ENCODE peak calls at places on chromosome 10, in six cellular contexts. One of them, this sample, is unnamed.
A peak's percentile ranks its signal among the peaks of the same experiment; 100 is the strongest.

GRCh38 chr10:74924251-74924954 is 98.0 kb downstream of the KAT6B start:
- DNase-seq in AG09309: peak; percentile 91
- DNase-seq in fibroblast of villous mesenchyme: peak; percentile 96
- DNase-seq in CD4-positive, alpha-beta T cell: no peak
- DNase-seq in Calu3: peak; percentile 35
- DNase-seq in GM23338: peak; percentile 31
- DNase-seq in this sample: no peak

GRCh38 chr10:103765168-103765567 is 90.2 kb downstream of the SH3PXD2A start:
- DNase-seq in Calu3: no peak
- DNase-seq in CD4-positive, alpha-beta T cell: no peak
- DNase-seq in fibroblast of villous mesenchyme: no peak
- DNase-seq in AG09309: no peak
- DNase-seq in GM23338: no peak
- DNase-seq in this sample: no peak

GRCh38 chr10:589961-590680 is 99.3 kb downstream of the DIP2C start:
- DNase-seq in AG09309: no peak
- DNase-seq in fibroblast of villous mesenchyme: no peak
- DNase-seq in GM23338: no peak
- DNase-seq in Calu3: no peak
- DNase-seq in CD4-positive, alpha-beta T cell: no peak
- DNase-seq in this sample: no peak

GRCh38 chr10:115417585-115418265 is 324.6 kb downstream of the ATRNL1 start:
- DNase-seq in fibroblast of villous mesenchyme: peak; percentile 41
- DNase-seq in CD4-positive, alpha-beta T cell: no peak
- DNase-seq in Calu3: peak; percentile 51
- DNase-seq in GM23338: peak; percentile 89
- DNase-seq in AG09309: no peak
- DNase-seq in this sample: peak; percentile 72

GRCh38 chr10:29482591-29483421 is 152.0 kb downstream of the SVIL start:
- DNase-seq in CD4-positive, alpha-beta T cell: no peak
- DNase-seq in GM23338: peak; percentile 67
- DNase-seq in Calu3: no peak
- DNase-seq in fibroblast of villous mesenchyme: peak; percentile 67
- DNase-seq in AG09309: no peak
- DNase-seq in this sample: peak; percentile 24

GRCh38 chr10:6530211-6530840 is 49.8 kb downstream of the PRKCQ start:
- DNase-seq in fibroblast of villous mesenchyme: no peak
- DNase-seq in CD4-positive, alpha-beta T cell: peak; percentile 80
- DNase-seq in AG09309: no peak
- DNase-seq in GM23338: no peak
- DNase-seq in Calu3: no peak
- DNase-seq in this sample: no peak

GRCh38 chr10:30227481-30227880 is 121.6 kb downstream of the MTPAP start:
- DNase-seq in fibroblast of villous mesenchyme: no peak
- DNase-seq in Calu3: no peak
- DNase-seq in CD4-positive, alpha-beta T cell: no peak
- DNase-seq in GM23338: no peak
- DNase-seq in AG09309: no peak
- DNase-seq in this sample: no peak

GRCh38 chr10:60848680-60849079 is 70.4 kb downstream of the CDK1 start:
- DNase-seq in GM23338: no peak
- DNase-seq in fibroblast of villous mesenchyme: no peak
- DNase-seq in Calu3: no peak
- DNase-seq in CD4-positive, alpha-beta T cell: no peak
- DNase-seq in AG09309: no peak
- DNase-seq in this sample: no peak

GRCh38 chr10:88810196-88810961 is 7.8 kb downstream of the LIPM start:
- DNase-seq in AG09309: peak; percentile 49
- DNase-seq in GM23338: peak; percentile 88
- DNase-seq in Calu3: peak; percentile 34
- DNase-seq in fibroblast of villous mesenchyme: peak; percentile 64
- DNase-seq in CD4-positive, alpha-beta T cell: peak; percentile 13
- DNase-seq in this sample: peak; percentile 78

GRCh38 chr10:47095211-47095610 is 184.0 kb downstream of the PTPN20 start:
- DNase-seq in GM23338: no peak
- DNase-seq in CD4-positive, alpha-beta T cell: no peak
- DNase-seq in Calu3: no peak
- DNase-seq in AG09309: no peak
- DNase-seq in fibroblast of villous mesenchyme: no peak
- DNase-seq in this sample: no peak

GRCh38 chr10:29767958-29768357 is 133.2 kb upstream of the SVIL start:
- DNase-seq in CD4-positive, alpha-beta T cell: no peak
- DNase-seq in fibroblast of villous mesenchyme: peak; percentile 47
- DNase-seq in GM23338: no peak
- DNase-seq in AG09309: no peak
- DNase-seq in Calu3: no peak
- DNase-seq in this sample: peak; percentile 4

GRCh38 chr10:56622335-56622973 is 261.4 kb upstream of the ZWINT start:
- DNase-seq in fibroblast of villous mesenchyme: no peak
- DNase-seq in CD4-positive, alpha-beta T cell: no peak
- DNase-seq in AG09309: no peak
- DNase-seq in GM23338: no peak
- DNase-seq in Calu3: no peak
- DNase-seq in this sample: peak; percentile 54

GRCh38 chr10:44070282-44070681 is 314.6 kb downstream of the CXCL12 start:
- DNase-seq in CD4-positive, alpha-beta T cell: no peak
- DNase-seq in Calu3: no peak
- DNase-seq in AG09309: no peak
- DNase-seq in GM23338: no peak
- DNase-seq in fibroblast of villous mesenchyme: no peak
- DNase-seq in this sample: no peak

GRCh38 chr10:60349426-60349825 is 40.2 kb downstream of the ANK3 start:
- DNase-seq in CD4-positive, alpha-beta T cell: no peak
- DNase-seq in GM23338: no peak
- DNase-seq in Calu3: no peak
- DNase-seq in AG09309: no peak
- DNase-seq in fibroblast of villous mesenchyme: no peak
- DNase-seq in this sample: no peak

GRCh38 chr10:93380043-93380565 is 102.0 kb downstream of the MYOF start:
- DNase-seq in fibroblast of villous mesenchyme: no peak
- DNase-seq in Calu3: no peak
- DNase-seq in GM23338: no peak
- DNase-seq in CD4-positive, alpha-beta T cell: no peak
- DNase-seq in AG09309: no peak
- DNase-seq in this sample: no peak

GRCh38 chr10:86064219-86064618 is 302.4 kb downstream of the GRID1 start:
- DNase-seq in fibroblast of villous mesenchyme: no peak
- DNase-seq in AG09309: no peak
- DNase-seq in CD4-positive, alpha-beta T cell: no peak
- DNase-seq in GM23338: no peak
- DNase-seq in Calu3: no peak
- DNase-seq in this sample: no peak

GRCh38 chr10:26430641-26431163 is 7.4 kb upstream of the APBB1IP start:
- DNase-seq in Calu3: no peak
- DNase-seq in GM23338: no peak
- DNase-seq in AG09309: no peak
- DNase-seq in CD4-positive, alpha-beta T cell: no peak
- DNase-seq in fibroblast of villous mesenchyme: peak; percentile 27
- DNase-seq in this sample: peak; percentile 93

GRCh38 chr10:102230264-102230860 is 4.3 kb downstream of the ELOVL3 start:
- DNase-seq in GM23338: peak; percentile 90
- DNase-seq in AG09309: no peak
- DNase-seq in Calu3: peak; percentile 33
- DNase-seq in fibroblast of villous mesenchyme: peak; percentile 49
- DNase-seq in CD4-positive, alpha-beta T cell: no peak
- DNase-seq in this sample: peak; percentile 22

GRCh38 chr10:102229810-102230263 is 3.7 kb downstream of the ELOVL3 start:
- DNase-seq in AG09309: no peak
- DNase-seq in CD4-positive, alpha-beta T cell: peak; percentile 75
- DNase-seq in GM23338: peak; percentile 92
- DNase-seq in fibroblast of villous mesenchyme: peak; percentile 74
- DNase-seq in Calu3: peak; percentile 86
- DNase-seq in this sample: peak; percentile 85

GRCh38 chr10:102233997-102234396 is 7.3 kb downstream of the PITX3 start:
- DNase-seq in GM23338: no peak
- DNase-seq in fibroblast of villous mesenchyme: no peak
- DNase-seq in Calu3: no peak
- DNase-seq in AG09309: no peak
- DNase-seq in CD4-positive, alpha-beta T cell: no peak
- DNase-seq in this sample: no peak

GRCh38 chr10:102231357-102232318 is 5.5 kb downstream of the ELOVL3 start:
- DNase-seq in fibroblast of villous mesenchyme: no peak
- DNase-seq in CD4-positive, alpha-beta T cell: peak; percentile 51
- DNase-seq in Calu3: peak; percentile 79
- DNase-seq in GM23338: peak; percentile 85
- DNase-seq in AG09309: no peak
- DNase-seq in this sample: peak; percentile 54

DNA sequence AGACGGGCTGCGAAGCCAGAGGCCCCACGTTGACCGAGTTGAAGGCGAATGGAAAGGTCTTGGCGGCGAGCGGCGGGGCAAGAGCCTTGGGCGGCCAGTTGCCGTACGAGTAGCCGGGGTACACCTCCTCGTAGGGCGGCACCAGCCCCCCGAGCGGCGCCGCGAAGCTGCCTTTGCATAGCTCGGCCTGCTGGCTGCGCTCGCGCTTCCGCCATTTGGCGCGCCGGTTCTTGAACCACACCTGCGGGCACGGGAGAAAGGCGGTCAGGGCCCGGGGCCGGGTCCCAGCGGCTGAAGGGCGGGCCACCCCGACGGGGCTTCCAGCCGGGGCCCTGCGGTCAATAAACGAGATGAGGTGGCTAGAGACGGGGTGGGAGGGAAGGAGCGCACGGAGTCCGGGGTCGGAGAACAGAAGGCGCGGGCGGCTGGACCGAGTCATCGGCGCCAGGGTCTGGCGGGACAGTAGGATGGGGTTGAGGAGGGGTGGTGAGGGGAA is 4.8 kb downstream of the ELOVL3 start:
- DNase-seq in Calu3: peak; percentile 40
- DNase-seq in fibroblast of villous mesenchyme: no peak
- DNase-seq in GM23338: peak; percentile 87
- DNase-seq in CD4-positive, alpha-beta T cell: peak; percentile 20
- DNase-seq in AG09309: no peak
- DNase-seq in this sample: peak; percentile 54
- TF ChIP-seq CTCF in Calu3: no peak
- TF ChIP-seq CTCF in fibroblast of villous mesenchyme: peak; percentile 31
- TF ChIP-seq CTCF in GM23338: peak; percentile 57
- TF ChIP-seq CTCF in CD4-positive, alpha-beta T cell: no peak
- TF ChIP-seq CTCF in AG09309: peak; percentile 37
- TF ChIP-seq CTCF in this sample: peak; percentile 29

DNA sequence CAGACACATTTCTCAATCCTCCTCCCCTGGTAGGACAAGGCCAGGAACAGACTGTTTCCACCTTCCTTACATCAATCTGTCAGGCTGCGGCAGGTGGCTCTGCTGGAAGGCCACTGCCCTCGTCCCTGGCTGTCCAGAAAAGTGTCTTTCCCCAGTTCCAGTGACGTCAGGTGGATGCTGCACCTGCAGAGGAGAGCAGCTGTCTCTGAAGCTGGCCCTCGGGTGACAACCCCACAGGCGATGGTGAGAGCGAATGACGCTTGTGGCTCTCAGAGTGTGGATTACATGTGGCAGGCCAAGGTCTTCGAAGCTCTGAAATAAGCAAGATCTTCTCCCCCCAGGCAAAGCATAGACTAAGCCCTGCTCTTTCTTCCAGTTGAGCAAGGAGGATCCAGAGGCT is 146.9 kb upstream of the RET start:
- DNase-seq in AG09309: no peak
- DNase-seq in Calu3: no peak
- DNase-seq in GM23338: no peak
- DNase-seq in CD4-positive, alpha-beta T cell: no peak
- DNase-seq in fibroblast of villous mesenchyme: no peak
- DNase-seq in this sample: no peak
- TF ChIP-seq CTCF in AG09309: no peak
- TF ChIP-seq CTCF in Calu3: no peak
- TF ChIP-seq CTCF in GM23338: no peak
- TF ChIP-seq CTCF in CD4-positive, alpha-beta T cell: no peak
- TF ChIP-seq CTCF in fibroblast of villous mesenchyme: no peak
- TF ChIP-seq CTCF in this sample: no peak

GRCh38 chr10:16314259-16314658 is 122.6 kb upstream of the PTER start:
- DNase-seq in AG09309: no peak
- DNase-seq in GM23338: peak; percentile 21
- DNase-seq in Calu3: no peak
- DNase-seq in fibroblast of villous mesenchyme: no peak
- DNase-seq in CD4-positive, alpha-beta T cell: no peak
- DNase-seq in this sample: peak; percentile 9
- TF ChIP-seq CTCF in AG09309: no peak
- TF ChIP-seq CTCF in GM23338: peak; percentile 75
- TF ChIP-seq CTCF in Calu3: no peak
- TF ChIP-seq CTCF in fibroblast of villous mesenchyme: no peak
- TF ChIP-seq CTCF in CD4-positive, alpha-beta T cell: no peak
- TF ChIP-seq CTCF in this sample: peak; percentile 6

GRCh38 chr10:34015700-34016099 is 681.2 kb upstream of the NRP1 start:
- DNase-seq in CD4-positive, alpha-beta T cell: no peak
- DNase-seq in fibroblast of villous mesenchyme: no peak
- DNase-seq in Calu3: no peak
- DNase-seq in GM23338: no peak
- DNase-seq in AG09309: no peak
- DNase-seq in this sample: no peak

GRCh38 chr10:34018811-34019210 is 684.3 kb upstream of the NRP1 start:
- DNase-seq in fibroblast of villous mesenchyme: no peak
- DNase-seq in CD4-positive, alpha-beta T cell: no peak
- DNase-seq in GM23338: no peak
- DNase-seq in AG09309: no peak
- DNase-seq in Calu3: no peak
- DNase-seq in this sample: no peak

GRCh38 chr10:34018129-34018528 is 683.7 kb upstream of the NRP1 start:
- DNase-seq in GM23338: no peak
- DNase-seq in CD4-positive, alpha-beta T cell: no peak
- DNase-seq in fibroblast of villous mesenchyme: no peak
- DNase-seq in AG09309: no peak
- DNase-seq in Calu3: peak; percentile 10
- DNase-seq in this sample: no peak

GRCh38 chr10:34016541-34016940 is 682.1 kb upstream of the NRP1 start:
- DNase-seq in GM23338: no peak
- DNase-seq in AG09309: no peak
- DNase-seq in fibroblast of villous mesenchyme: no peak
- DNase-seq in Calu3: no peak
- DNase-seq in CD4-positive, alpha-beta T cell: no peak
- DNase-seq in this sample: no peak

GRCh38 chr10:34017281-34017680 is 682.8 kb upstream of the NRP1 start:
- DNase-seq in fibroblast of villous mesenchyme: no peak
- DNase-seq in GM23338: peak; percentile 87
- DNase-seq in AG09309: no peak
- DNase-seq in CD4-positive, alpha-beta T cell: no peak
- DNase-seq in Calu3: no peak
- DNase-seq in this sample: no peak
- TF ChIP-seq CTCF in fibroblast of villous mesenchyme: peak; percentile 9
- TF ChIP-seq CTCF in GM23338: peak; percentile 83
- TF ChIP-seq CTCF in AG09309: no peak
- TF ChIP-seq CTCF in CD4-positive, alpha-beta T cell: no peak
- TF ChIP-seq CTCF in Calu3: no peak
- TF ChIP-seq CTCF in this sample: no peak

GRCh38 chr10:79118286-79119202 is 49.8 kb downstream of the ZMIZ1 start:
- DNase-seq in Calu3: no peak
- DNase-seq in fibroblast of villous mesenchyme: no peak
- DNase-seq in CD4-positive, alpha-beta T cell: no peak
- DNase-seq in AG09309: no peak
- DNase-seq in GM23338: no peak
- DNase-seq in this sample: no peak
- TF ChIP-seq CTCF in Calu3: no peak
- TF ChIP-seq CTCF in fibroblast of villous mesenchyme: no peak
- TF ChIP-seq CTCF in CD4-positive, alpha-beta T cell: no peak
- TF ChIP-seq CTCF in AG09309: no peak
- TF ChIP-seq CTCF in GM23338: no peak
- TF ChIP-seq CTCF in this sample: no peak

DNA sequence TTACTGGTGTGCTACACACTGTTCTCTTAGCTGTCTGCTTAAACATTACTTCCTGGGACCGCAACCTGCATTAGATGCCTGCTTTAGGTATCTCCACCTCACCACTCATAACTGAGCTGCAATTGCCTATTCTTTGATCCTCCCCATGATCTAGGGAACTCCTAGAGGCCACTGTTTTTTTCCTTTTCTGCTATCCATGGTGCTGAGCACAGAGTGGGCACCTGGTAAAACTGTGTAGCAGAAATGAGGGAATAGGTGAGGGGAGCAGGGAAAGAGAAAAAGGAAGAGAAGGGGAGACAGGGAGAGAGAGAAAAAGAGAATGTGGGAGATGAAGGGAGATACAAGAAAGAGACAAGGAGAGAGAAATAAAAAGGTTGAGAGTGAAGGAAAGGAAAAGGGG is 434.9 kb downstream of the ADRA2A start:
- DNase-seq in GM23338: peak; percentile 50
- DNase-seq in CD4-positive, alpha-beta T cell: no peak
- DNase-seq in AG09309: no peak
- DNase-seq in Calu3: no peak
- DNase-seq in fibroblast of villous mesenchyme: no peak
- DNase-seq in this sample: no peak
- TF ChIP-seq CTCF in GM23338: no peak
- TF ChIP-seq CTCF in CD4-positive, alpha-beta T cell: no peak
- TF ChIP-seq CTCF in AG09309: no peak
- TF ChIP-seq CTCF in Calu3: no peak
- TF ChIP-seq CTCF in fibroblast of villous mesenchyme: no peak
- TF ChIP-seq CTCF in this sample: no peak

This sample was measured in GM12865.